ENCODE peak calls at places on chromosomes 2 and 18, in six cellular contexts. G is activated CD8-positive, alpha-beta memory T cell treated with anti-CD3 and anti-CD28 coated beads, Interleukin-2, amount 50 U/mL, for 48 hours; S is aorta; P is HTR-8/SVneo; C is GM13977; D is NCI-H1694. V is an unnamed sample.

GRCh38 chr2:2827237-2827636 is 496.2 kb upstream of the MYT1L start:
- DNase-seq in G (no peak), S (no peak), P (no peak), C (no peak), D (no peak), V (peak)

GRCh38 chr2:48633143-48633542 is 15.5 kb downstream of the GTF2A1L start:
- DNase-seq in G (no peak), S (no peak), P (no peak), C (no peak), D (no peak), V (no peak)

GRCh38 chr2:54975598-54976507 is 74.4 kb downstream of the RTN4 start:
- DNase-seq in G (no peak), S (no peak), P (no peak), C (no peak), D (no peak), V (no peak)

GRCh38 chr2:9422321-9423099 is 818 bp downstream of the ITGB1BP1 start:
- DNase-seq in G (peak), S (peak), P (peak), C (peak), D (no peak), V (no peak)

GRCh38 chr2:3597567-3597966 is 2.7 kb downstream of the COLEC11 start:
- DNase-seq in G (no peak), S (no peak), P (no peak), C (peak), D (no peak), V (no peak)

GRCh38 chr18:64993695-64994094 is 757.1 kb upstream of the CDH7 start:
- DNase-seq in G (no peak), S (no peak), P (no peak), C (no peak), D (no peak), V (no peak)

GRCh38 chr2:170052151-170052550 is 125.8 kb upstream of the MYO3B start:
- DNase-seq in G (no peak), S (no peak), P (no peak), C (no peak), D (no peak), V (no peak)

GRCh38 chr2:192265751-192266150 is 71.0 kb upstream of the TMEFF2 start:
- DNase-seq in G (no peak), S (no peak), P (no peak), C (no peak), D (no peak), V (no peak)

GRCh38 chr18:9513971-9514512 is 38.7 kb downstream of the RALBP1 start:
- DNase-seq in G (no peak), S (no peak), P (no peak), C (no peak), D (no peak), V (no peak)

GRCh38 chr2:50649626-50650397 is 382.1 kb downstream of the NRXN1 start:
- DNase-seq in G (no peak), S (no peak), P (no peak), C (no peak), D (no peak), V (no peak)

GRCh38 chr2:142038826-142039225 is 92.0 kb downstream of the LRP1B start:
- DNase-seq in G (no peak), S (no peak), P (no peak), C (no peak), D (no peak), V (no peak)

GRCh38 chr2:81481994-81482368 is 1177.4 kb upstream of the LRRTM1 start:
- DNase-seq in G (no peak), S (no peak), P (no peak), C (no peak), D (peak), V (no peak)